ENCODE peak calls at places on chromosomes 1 and 21, in five cellular contexts. One of them, this sample, is unnamed.

GRCh38 chr1:146036241-146036989 is 14.9 kb upstream of the HJV start:
- DNase-seq in kidney glomerular epithelial cell: peak
- DNase-seq in AG09319: no peak
- DNase-seq in NCI-H2081: no peak
- DNase-seq in skeletal muscle cell: no peak
- DNase-seq in this sample: no peak

GRCh38 chr21:42474043-42474831 is 21.8 kb downstream of the RSPH1 start:
- DNase-seq in NCI-H2081: no peak
- DNase-seq in skeletal muscle cell: no peak
- DNase-seq in kidney glomerular epithelial cell: peak
- DNase-seq in AG09319: no peak
- DNase-seq in this sample: no peak

GRCh38 chr1:5637171-5637570 is 355.1 kb downstream of the NPHP4 start:
- DNase-seq in NCI-H2081: no peak
- DNase-seq in skeletal muscle cell: no peak
- DNase-seq in kidney glomerular epithelial cell: no peak
- DNase-seq in AG09319: no peak
- DNase-seq in this sample: no peak

GRCh38 chr1:10824821-10825540 is 28.5 kb upstream of the CASZ1 start:
- DNase-seq in kidney glomerular epithelial cell: peak
- DNase-seq in AG09319: no peak
- DNase-seq in skeletal muscle cell: peak
- DNase-seq in NCI-H2081: no peak
- DNase-seq in this sample: no peak

GRCh38 chr1:176559474-176560390 is 96.8 kb downstream of the PAPPA2 start:
- DNase-seq in kidney glomerular epithelial cell: peak
- DNase-seq in skeletal muscle cell: peak
- DNase-seq in AG09319: peak
- DNase-seq in NCI-H2081: peak
- DNase-seq in this sample: peak

GRCh38 chr1:44010935-44011610 is 19.7 kb downstream of the CCDC24 start:
- DNase-seq in skeletal muscle cell: no peak
- DNase-seq in kidney glomerular epithelial cell: no peak
- DNase-seq in AG09319: no peak
- DNase-seq in NCI-H2081: no peak
- DNase-seq in this sample: no peak

GRCh38 chr1:42164551-42165420 is at the start of gene GUCA2A:
- DNase-seq in skeletal muscle cell: no peak
- DNase-seq in AG09319: no peak
- DNase-seq in kidney glomerular epithelial cell: no peak
- DNase-seq in NCI-H2081: no peak
- DNase-seq in this sample: no peak

GRCh38 chr1:59903136-59903754 is 23.3 kb downstream of the CYP2J2 start:
- DNase-seq in kidney glomerular epithelial cell: peak
- DNase-seq in skeletal muscle cell: no peak
- DNase-seq in NCI-H2081: peak
- DNase-seq in AG09319: no peak
- DNase-seq in this sample: no peak

GRCh38 chr1:62364726-62365125 is 45.5 kb upstream of the KANK4 start:
- DNase-seq in AG09319: no peak
- DNase-seq in NCI-H2081: no peak
- DNase-seq in kidney glomerular epithelial cell: no peak
- DNase-seq in skeletal muscle cell: no peak
- DNase-seq in this sample: no peak

GRCh38 chr1:72037745-72038343 is 244.5 kb downstream of the NEGR1 start:
- DNase-seq in kidney glomerular epithelial cell: peak
- DNase-seq in AG09319: peak
- DNase-seq in NCI-H2081: peak
- DNase-seq in skeletal muscle cell: peak
- DNase-seq in this sample: peak

GRCh38 chr1:174000274-174000852 is 21.8 kb downstream of the RC3H1 start:
- DNase-seq in kidney glomerular epithelial cell: no peak
- DNase-seq in AG09319: no peak
- DNase-seq in NCI-H2081: no peak
- DNase-seq in skeletal muscle cell: no peak
- DNase-seq in this sample: no peak

GRCh38 chr1:156886583-156887302 is 6.8 kb upstream of the PEAR1 start:
- DNase-seq in kidney glomerular epithelial cell: no peak
- DNase-seq in skeletal muscle cell: no peak
- DNase-seq in NCI-H2081: no peak
- DNase-seq in AG09319: no peak
- DNase-seq in this sample: no peak

GRCh38 chr1:19325368-19325957 is 13.3 kb downstream of the SLC66A1 start:
- DNase-seq in NCI-H2081: no peak
- DNase-seq in skeletal muscle cell: no peak
- DNase-seq in kidney glomerular epithelial cell: no peak
- DNase-seq in AG09319: no peak
- DNase-seq in this sample: no peak

GRCh38 chr1:153659656-153660055 is 1.2 kb downstream of the SNAPIN start:
- DNase-seq in AG09319: no peak
- DNase-seq in kidney glomerular epithelial cell: no peak
- DNase-seq in NCI-H2081: no peak
- DNase-seq in skeletal muscle cell: no peak
- DNase-seq in this sample: no peak

GRCh38 chr1:155134858-155135415 is 715 bp upstream of the SLC50A1 start:
- DNase-seq in AG09319: peak
- DNase-seq in NCI-H2081: peak
- DNase-seq in kidney glomerular epithelial cell: peak
- DNase-seq in skeletal muscle cell: peak
- DNase-seq in this sample: no peak

GRCh38 chr1:228210076-228210651 is 2.3 kb downstream of the OBSCN start:
- DNase-seq in skeletal muscle cell: no peak
- DNase-seq in AG09319: no peak
- DNase-seq in kidney glomerular epithelial cell: no peak
- DNase-seq in NCI-H2081: no peak
- DNase-seq in this sample: no peak

GRCh38 chr21:41168391-41169257 is 664 bp downstream of the BACE2 start:
- DNase-seq in AG09319: no peak
- DNase-seq in NCI-H2081: no peak
- DNase-seq in skeletal muscle cell: no peak
- DNase-seq in kidney glomerular epithelial cell: peak
- DNase-seq in this sample: no peak

GRCh38 chr1:189424746-189425331 is 1052.8 kb downstream of the BRINP3 start:
- DNase-seq in kidney glomerular epithelial cell: no peak
- DNase-seq in AG09319: no peak
- DNase-seq in NCI-H2081: no peak
- DNase-seq in skeletal muscle cell: no peak
- DNase-seq in this sample: no peak

GRCh38 chr1:100510441-100510840 is 27.5 kb upstream of the GPR88 start:
- DNase-seq in AG09319: no peak
- DNase-seq in kidney glomerular epithelial cell: no peak
- DNase-seq in NCI-H2081: no peak
- DNase-seq in skeletal muscle cell: no peak
- DNase-seq in this sample: no peak

GRCh38 chr21:39232926-39233325 is 49.7 kb upstream of the PSMG1 start:
- DNase-seq in kidney glomerular epithelial cell: no peak
- DNase-seq in skeletal muscle cell: peak
- DNase-seq in AG09319: no peak
- DNase-seq in NCI-H2081: no peak
- DNase-seq in this sample: no peak

GRCh38 chr1:78047631-78048030 is 1.9 kb downstream of the GIPC2 start:
- DNase-seq in kidney glomerular epithelial cell: no peak
- DNase-seq in skeletal muscle cell: no peak
- DNase-seq in AG09319: no peak
- DNase-seq in NCI-H2081: no peak
- DNase-seq in this sample: no peak